ENCODE peak calls at places on chromosomes 7 and 10, in ten cellular contexts. R, V, Q, E, G, S, I, N, P and B are unnamed samples.

GRCh38 chr10:123772645-123773508 is 106.7 kb downstream of the GPR26 start:
- DNase-seq in R (no peak), V (no peak), Q (no peak), E (no peak), G (no peak), S (no peak), I (no peak), N (no peak), P (no peak), B (peak)

GRCh38 chr7:34073676-34074075 is 168.3 kb downstream of the BMPER start:
- DNase-seq in R (no peak), V (peak), Q (no peak), E (no peak), G (no peak), S (no peak), I (no peak), N (no peak), P (no peak), B (no peak)

GRCh38 chr10:118481871-118482270 is 113.6 kb downstream of the PRLHR start:
- DNase-seq in R (no peak), V (no peak), Q (no peak), E (no peak), G (no peak), S (no peak), I (no peak), N (no peak), P (no peak), B (no peak)

GRCh38 chr10:18687195-18687594 is 28.0 kb downstream of the ARL5B start:
- DNase-seq in R (peak), V (no peak), Q (no peak), E (no peak), G (peak), S (no peak), I (no peak), N (no peak), P (no peak), B (no peak)

GRCh38 chr10:127012769-127013152 is 107.5 kb downstream of the DOCK1 start:
- DNase-seq in R (no peak), V (peak), Q (peak), E (peak), G (no peak), S (no peak), I (no peak), N (peak), P (peak), B (no peak)

GRCh38 chr7:18345641-18346234 is 149.8 kb upstream of the HDAC9 start:
- DNase-seq in R (peak), V (no peak), Q (peak), E (no peak), G (peak), S (no peak), I (peak), N (peak), P (no peak), B (peak)

GRCh38 chr10:129131439-129132122 is 335.5 kb upstream of the MGMT start:
- DNase-seq in R (no peak), V (no peak), Q (no peak), E (no peak), G (no peak), S (no peak), I (no peak), N (no peak), P (no peak), B (no peak)

GRCh38 chr7:99498546-99498944 is 1.5 kb downstream of the ZNF394 start:
- DNase-seq in R (no peak), V (no peak), Q (no peak), E (no peak), G (no peak), S (no peak), I (no peak), N (no peak), P (no peak), B (peak)

GRCh38 chr10:98676895-98677294 is 230.2 kb upstream of the HPS1 start:
- DNase-seq in R (no peak), V (no peak), Q (no peak), E (no peak), G (no peak), S (no peak), I (no peak), N (no peak), P (no peak), B (no peak)

GRCh38 chr10:132700168-132701098 is 85.5 kb downstream of the NKX6-2 start:
- DNase-seq in R (no peak), V (peak), Q (peak), E (peak), G (peak), S (no peak), I (no peak), N (no peak), P (no peak), B (no peak)

GRCh38 chr7:128167316-128167691 is 73.8 kb upstream of the LEP start:
- DNase-seq in R (no peak), V (no peak), Q (peak), E (peak), G (peak), S (no peak), I (peak), N (no peak), P (peak), B (no peak)

GRCh38 chr10:114556236-114557122 is 101.6 kb downstream of the ABLIM1 start:
- DNase-seq in R (peak), V (no peak), Q (peak), E (no peak), G (no peak), S (no peak), I (no peak), N (no peak), P (no peak), B (no peak)

GRCh38 chr10:132865851-132866600 is 76.3 kb downstream of the CFAP46 start:
- DNase-seq in R (no peak), V (peak), Q (no peak), E (peak), G (no peak), S (no peak), I (no peak), N (no peak), P (no peak), B (no peak)

GRCh38 chr7:135486258-135486657 is 23.6 kb downstream of the CNOT4 start:
- DNase-seq in R (no peak), V (no peak), Q (peak), E (no peak), G (peak), S (no peak), I (no peak), N (no peak), P (no peak), B (no peak)

GRCh38 chr10:74255800-74256422 is 104.9 kb downstream of the ADK start:
- DNase-seq in R (no peak), V (no peak), Q (no peak), E (no peak), G (peak), S (no peak), I (no peak), N (no peak), P (no peak), B (no peak)

GRCh38 chr10:3978762-3979161 is 193.8 kb upstream of the KLF6 start:
- DNase-seq in R (no peak), V (no peak), Q (no peak), E (no peak), G (no peak), S (no peak), I (no peak), N (no peak), P (no peak), B (no peak)

GRCh38 chr10:42980553-42981357 is 96.1 kb upstream of the RET start:
- DNase-seq in R (no peak), V (peak), Q (no peak), E (no peak), G (no peak), S (no peak), I (no peak), N (no peak), P (no peak), B (no peak)

GRCh38 chr7:27046854-27047549 is 48.8 kb downstream of the HOXA1 start:
- DNase-seq in R (no peak), V (no peak), Q (peak), E (no peak), G (peak), S (no peak), I (no peak), N (peak), P (no peak), B (no peak)

GRCh38 chr10:3631709-3632330 is 153.2 kb downstream of the KLF6 start:
- DNase-seq in R (no peak), V (no peak), Q (peak), E (no peak), G (peak), S (no peak), I (no peak), N (no peak), P (no peak), B (no peak)

GRCh38 chr10:51085204-51085603 is 10.9 kb downstream of the PRKG1 start:
- DNase-seq in R (no peak), V (no peak), Q (no peak), E (no peak), G (no peak), S (no peak), I (no peak), N (no peak), P (no peak), B (no peak)

GRCh38 chr10:51082857-51083256 is 8.6 kb downstream of the PRKG1 start:
- DNase-seq in R (no peak), V (no peak), Q (no peak), E (no peak), G (no peak), S (no peak), I (no peak), N (no peak), P (no peak), B (no peak)

GRCh38 chr10:51079766-51080165 is 5.5 kb downstream of the PRKG1 start:
- DNase-seq in R (no peak), V (no peak), Q (no peak), E (no peak), G (no peak), S (no peak), I (no peak), N (no peak), P (no peak), B (no peak)

GRCh38 chr10:51086695-51087094 is 12.4 kb downstream of the PRKG1 start:
- DNase-seq in R (no peak), V (no peak), Q (no peak), E (no peak), G (no peak), S (no peak), I (no peak), N (no peak), P (no peak), B (no peak)

DNA sequence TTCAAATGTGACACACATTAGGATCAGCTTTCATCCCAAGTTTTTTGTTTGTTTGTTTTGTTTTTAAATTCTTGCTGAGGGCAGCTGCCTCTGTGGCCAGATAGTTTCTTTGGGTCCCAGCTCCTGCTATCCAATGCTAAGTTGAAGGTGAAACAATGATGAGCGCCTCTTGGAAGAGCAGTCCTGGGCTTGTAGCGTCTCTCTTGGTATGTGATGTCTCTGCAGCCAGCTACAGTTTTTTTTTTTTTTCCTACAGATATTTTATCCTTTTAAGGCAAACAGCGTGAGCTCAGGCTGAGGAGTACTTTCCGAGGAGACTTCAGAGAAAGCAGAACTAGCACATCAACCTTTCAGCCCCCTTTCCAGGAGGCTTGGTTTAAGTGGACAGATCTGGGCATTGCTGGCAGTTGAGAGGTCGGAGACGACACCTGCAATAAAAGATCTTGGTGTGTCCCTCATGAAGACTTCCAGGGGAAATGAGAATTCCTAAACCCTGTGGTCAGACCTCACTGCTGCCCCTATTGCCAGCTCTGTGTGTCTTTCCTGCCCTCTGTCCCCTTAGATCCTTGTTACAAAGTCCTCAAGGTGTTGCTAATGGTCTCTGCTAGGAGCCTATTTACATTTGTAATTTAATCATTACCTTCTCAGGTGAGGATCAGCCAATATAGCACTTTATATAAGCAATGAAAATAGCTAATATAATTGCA is 9.1 kb downstream of the PRKG1 start:
- DNase-seq in R (no peak), V (no peak), Q (no peak), E (no peak), G (peak), S (no peak), I (no peak), N (no peak), P (no peak), B (no peak)
- TF ChIP-seq CTCF in R (no peak), V (no peak), Q (peak), E (no peak), G (no peak), S (no peak), I (peak), N (peak), P (no peak), B (no peak)

GRCh38 chr7:70588610-70589009 is 543.3 kb upstream of the GALNT17 start:
- DNase-seq in R (no peak), V (no peak), Q (no peak), E (no peak), G (no peak), S (no peak), I (no peak), N (no peak), P (no peak), B (no peak)
- TF ChIP-seq CTCF in R (no peak), V (no peak), Q (no peak), E (no peak), G (no peak), S (no peak), I (no peak), N (no peak), P (no peak), B (no peak)

GRCh38 chr10:75538144-75538543 is 106.7 kb downstream of the LRMDA start:
- DNase-seq in R (no peak), V (no peak), Q (no peak), E (no peak), G (no peak), S (no peak), I (no peak), N (no peak), P (no peak), B (no peak)

GRCh38 chr10:75542084-75542483 is 110.7 kb downstream of the LRMDA start:
- DNase-seq in R (no peak), V (no peak), Q (no peak), E (no peak), G (no peak), S (no peak), I (no peak), N (no peak), P (no peak), B (no peak)

GRCh38 chr10:75542902-75543301 is 111.5 kb downstream of the LRMDA start:
- DNase-seq in R (no peak), V (no peak), Q (peak), E (no peak), G (no peak), S (no peak), I (no peak), N (no peak), P (peak), B (no peak)

GRCh38 chr10:75541411-75541810 is 110.0 kb downstream of the LRMDA start:
- DNase-seq in R (no peak), V (no peak), Q (no peak), E (no peak), G (no peak), S (no peak), I (no peak), N (no peak), P (no peak), B (no peak)

DNA sequence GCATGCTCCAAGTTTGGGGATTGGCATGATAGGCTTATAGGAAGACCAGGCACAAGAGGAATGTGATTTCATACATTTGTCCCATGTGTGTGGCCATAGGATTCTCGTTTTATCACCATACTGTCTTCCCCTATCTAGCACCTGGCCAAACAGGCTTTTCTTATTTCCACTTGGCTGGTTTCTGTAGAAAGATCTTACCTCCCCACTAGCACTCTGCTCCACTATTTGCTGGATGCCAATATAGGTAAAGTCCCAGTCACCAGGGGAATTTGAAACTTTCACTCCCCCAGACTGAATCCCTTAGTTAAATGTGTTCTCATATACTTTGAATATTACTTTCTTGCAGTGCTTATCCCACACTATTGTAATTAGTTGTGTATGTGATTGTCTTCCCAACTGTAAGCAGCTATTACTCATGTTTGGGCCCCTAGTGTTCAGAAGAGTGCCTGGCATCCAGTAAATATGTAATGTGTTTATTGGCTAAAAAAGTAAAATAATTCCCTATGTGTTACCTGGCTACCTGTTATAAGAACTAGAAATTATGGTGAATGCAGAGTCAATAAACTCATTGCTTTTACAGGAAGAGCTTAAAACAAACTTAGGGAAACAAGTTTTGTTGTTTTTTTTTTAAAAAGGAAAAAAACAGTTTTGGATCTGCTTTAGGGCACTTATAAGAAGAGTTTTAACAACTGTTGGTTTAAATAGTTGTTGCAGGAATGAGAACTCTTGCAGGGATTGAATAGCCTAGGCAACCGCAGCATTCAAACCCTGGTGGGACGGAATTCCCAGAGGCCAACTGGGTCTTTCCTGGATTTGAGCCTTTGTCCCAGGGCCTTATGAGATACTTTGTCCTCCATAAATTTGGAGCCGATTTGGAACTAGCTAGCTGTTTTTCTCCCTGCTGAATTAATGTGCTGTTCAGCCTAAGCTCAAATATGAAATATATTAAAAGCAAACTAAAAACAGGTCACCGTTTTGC is 109.2 kb downstream of the LRMDA start:
- DNase-seq in R (no peak), V (no peak), Q (no peak), E (no peak), G (no peak), S (no peak), I (no peak), N (no peak), P (no peak), B (no peak)
- TF ChIP-seq CTCF in R (no peak), V (no peak), Q (no peak), E (no peak), G (no peak), S (no peak), I (peak), N (peak), P (no peak), B (no peak)

GRCh38 chr7:150875791-150876190 is 23.5 kb downstream of the AOC1 start:
- DNase-seq in R (no peak), V (no peak), Q (no peak), E (no peak), G (no peak), S (no peak), I (no peak), N (no peak), P (no peak), B (no peak)
- TF ChIP-seq CTCF in R (no peak), V (no peak), Q (peak), E (peak), G (no peak), S (no peak), I (no peak), N (peak), P (no peak), B (no peak)

DNA sequence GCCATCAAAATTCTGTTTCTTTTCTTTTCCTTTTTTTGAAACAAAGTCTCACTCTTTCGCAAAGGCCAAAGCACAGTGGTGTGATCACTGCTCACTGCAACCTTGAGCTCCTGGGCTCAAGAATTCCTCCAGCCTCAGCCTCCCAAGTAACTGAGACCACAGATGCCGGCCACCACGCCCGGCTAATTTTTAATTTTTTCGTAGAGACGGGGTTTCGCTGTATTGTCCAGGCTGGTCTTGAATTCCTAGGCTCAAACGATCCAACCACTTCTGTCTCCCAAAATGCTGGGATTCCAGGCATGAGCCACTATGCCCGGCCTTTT is 25.7 kb upstream of the TRIM56 start:
- DNase-seq in R (no peak), V (no peak), Q (no peak), E (no peak), G (no peak), S (no peak), I (no peak), N (no peak), P (no peak), B (no peak)
- TF ChIP-seq CTCF in R (no peak), V (no peak), Q (no peak), E (no peak), G (no peak), S (peak), I (no peak), N (no peak), P (no peak), B (no peak)

GRCh38 chr10:107264742-107265141 is 100.2 kb upstream of the SORCS1 start:
- DNase-seq in R (no peak), V (no peak), Q (no peak), E (no peak), G (no peak), S (no peak), I (peak), N (no peak), P (no peak), B (no peak)
- TF ChIP-seq CTCF in R (no peak), V (no peak), Q (no peak), E (no peak), G (no peak), S (no peak), I (no peak), N (peak), P (no peak), B (no peak)

DNA sequence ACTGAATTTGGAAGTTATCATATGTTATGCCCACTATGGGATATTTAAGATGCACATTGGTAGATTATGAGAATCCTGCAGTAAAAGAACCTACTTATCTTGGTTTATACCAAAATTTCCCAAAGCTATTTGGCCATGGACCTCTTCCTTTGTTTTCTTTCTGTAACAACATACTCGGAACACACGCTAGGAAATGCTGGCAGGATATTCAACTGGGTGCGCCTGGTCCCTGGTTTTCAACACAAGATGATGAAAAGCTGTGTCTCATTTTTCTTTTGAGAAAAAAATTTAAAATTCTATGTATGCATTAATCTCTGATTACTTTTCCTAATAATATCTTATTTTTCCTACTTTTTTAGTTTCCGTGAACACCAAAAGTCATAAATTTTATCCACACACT is 128.5 kb upstream of the NRP1 start:
- DNase-seq in R (no peak), V (no peak), Q (no peak), E (no peak), G (no peak), S (no peak), I (no peak), N (no peak), P (no peak), B (no peak)
- TF ChIP-seq CTCF in R (no peak), V (no peak), Q (no peak), E (no peak), G (no peak), S (no peak), I (no peak), N (no peak), P (no peak), B (no peak)